ENCODE peak calls at places on chromosomes 5 and 9, in nine cellular contexts. P is stimulated activated CD8-positive, alpha-beta memory T cell treated with anti-CD3 and anti-CD28 coated beads, Interleukin-4, amount 100 ng/mL, for 4 hours; C is GDM1; T is WTC11; Q is GF-D8; A is ecto neural progenitor cell; N is GM23248; B is ACHN; J is CD8-positive, alpha-beta memory T cell. E is an unnamed sample.

GRCh38 chr5:131005963-131006684 is 158.9 kb downstream of the HINT1 start:
- DNase-seq in Q (no peak), A (no peak), C (no peak), N (no peak), P (no peak), J (no peak), B (no peak), T (peak; percentile 30), E (no peak)

GRCh38 chr5:95221234-95221633 is 63.7 kb downstream of the MCTP1 start:
- DNase-seq in B (no peak), Q (no peak), A (no peak), C (no peak), T (no peak), N (no peak), J (no peak), P (no peak), E (no peak)

GRCh38 chr5:172886974-172887491 is 53.0 kb downstream of the ERGIC1 start:
- DNase-seq in N (peak; percentile 98), B (no peak), J (no peak), P (no peak), C (no peak), A (no peak), Q (peak; percentile 77), T (no peak), E (no peak)

GRCh38 chr5:65105301-65105700 is 336.6 kb downstream of the CWC27 start:
- DNase-seq in B (no peak), C (no peak), P (no peak), A (no peak), N (no peak), Q (no peak), J (no peak), T (no peak), E (no peak)

GRCh38 chr5:87347841-87348240 is 64.9 kb downstream of the CCNH start:
- DNase-seq in C (no peak), P (no peak), B (peak; percentile 17), J (no peak), A (no peak), T (no peak), N (no peak), Q (no peak), E (no peak)

GRCh38 chr9:129697111-129697955 is 31.9 kb downstream of the PRRX2 start:
- DNase-seq in J (no peak), Q (no peak), A (peak; percentile 66), B (peak; percentile 11), T (peak; percentile 44), C (no peak), N (peak; percentile 97), P (peak; percentile 8), E (peak; percentile 54)

GRCh38 chr9:75064307-75065025 is 23.5 kb downstream of the NMRK1 start:
- DNase-seq in A (no peak), T (no peak), N (peak; percentile 88), Q (no peak), B (no peak), P (no peak), C (no peak), J (no peak), E (no peak)

GRCh38 chr5:10461904-10462542 is 20.3 kb downstream of the ROPN1L start:
- DNase-seq in B (no peak), Q (no peak), N (no peak), C (no peak), P (no peak), T (no peak), A (no peak), J (no peak), E (no peak)

GRCh38 chr9:126860757-126861466 is 473 bp downstream of the ZBTB34 start:
- DNase-seq in J (no peak), N (peak; percentile 65), B (peak; percentile 20), T (peak; percentile 45), A (no peak), C (no peak), Q (no peak), P (no peak), E (peak; percentile 60)

GRCh38 chr5:7762267-7762666 is 88.7 kb downstream of the CFAP90 start:
- DNase-seq in N (no peak), J (no peak), T (peak; percentile 56), A (no peak), C (no peak), Q (no peak), P (no peak), B (no peak), E (no peak)

GRCh38 chr9:131481441-131482342 is 21.0 kb upstream of the POMT1 start:
- DNase-seq in C (no peak), Q (no peak), P (no peak), A (no peak), T (no peak), B (no peak), N (no peak), J (no peak), E (no peak)

GRCh38 chr5:107389769-107390168 is 281.0 kb downstream of the EFNA5 start:
- DNase-seq in C (peak; percentile 0), J (no peak), Q (peak; percentile 2), P (no peak), B (no peak), A (no peak), N (no peak), T (no peak), E (no peak)

GRCh38 chr5:143453722-143454121 is 50.2 kb upstream of the NR3C1 start:
- DNase-seq in C (no peak), N (no peak), A (no peak), J (no peak), P (no peak), T (no peak), B (no peak), Q (no peak), E (no peak)

GRCh38 chr9:132927704-132928103 is 16.7 kb downstream of the TSC1 start:
- DNase-seq in Q (no peak), T (no peak), N (no peak), A (no peak), P (no peak), B (no peak), C (no peak), J (no peak), E (no peak)

GRCh38 chr5:127061956-127062355 is 11.3 kb downstream of the C5orf63 start:
- DNase-seq in C (no peak), A (no peak), B (no peak), P (no peak), Q (no peak), J (no peak), T (no peak), N (no peak), E (no peak)

GRCh38 chr9:136191549-136192286 is 13.2 kb downstream of the LHX3 start:
- DNase-seq in N (no peak), J (no peak), B (no peak), T (no peak), Q (no peak), P (no peak), C (no peak), A (no peak), E (no peak)

GRCh38 chr9:88586452-88586851 is 51.5 kb downstream of the NXNL2 start:
- DNase-seq in A (no peak), T (no peak), P (no peak), N (peak; percentile 59), B (no peak), J (no peak), C (no peak), Q (no peak), E (no peak)

GRCh38 chr9:128479262-128479661 is 23.5 kb downstream of the ODF2 start:
- DNase-seq in T (no peak), P (no peak), A (no peak), Q (no peak), B (no peak), N (no peak), J (no peak), C (no peak), E (no peak)

GRCh38 chr9:107588393-107588792 is 98.8 kb upstream of the KLF4 start:
- DNase-seq in Q (no peak), N (no peak), J (no peak), A (no peak), P (no peak), T (no peak), B (no peak), C (no peak), E (no peak)

GRCh38 chr9:101018391-101018990 is 10.0 kb upstream of the PLPPR1 start:
- DNase-seq in Q (no peak), T (no peak), A (no peak), B (no peak), N (no peak), P (no peak), C (no peak), J (no peak), E (peak; percentile 20)